ENCODE peak calls at places on chromosomes 4 and X, in ten cellular contexts. K is right cardiac atrium; O is neural crest cell; E is activated CD4-positive, alpha-beta T cell treated with anti-CD3 and anti-CD28 coated beads, Interleukin-2, amount 10 ng/mL, durations not matched to agents 7 days and 5 days; L is coronary artery; J is NCI-H2081 treated with DMSO at 0.1 percent for 48 hours; R is HTR-8/SVneo; A is head of caudate nucleus; T is D341Med; P is H9. D is an unnamed sample.

GRCh38 chr4:145177906-145178538 is 2.4 kb downstream of the OTUD4 start:
- DNase-seq in O (no peak), L (no peak), E (no peak), T (no peak), R (no peak), A (no peak), J (no peak), P (no peak), K (no peak), D (peak)

GRCh38 chr4:95248713-95249401 is 299.9 kb downstream of the UNC5C start:
- DNase-seq in J (no peak), O (no peak), L (no peak), A (no peak), R (no peak), K (no peak), E (no peak), T (no peak), P (no peak), D (no peak)

GRCh38 chrX:8783100-8784098 is 17.8 kb downstream of the FAM9A start:
- DNase-seq in J (no peak), T (peak), R (no peak), O (no peak), K (no peak), P (peak), E (peak), L (no peak), A (no peak), D (no peak)

GRCh38 chrX:43664708-43665107 is 8.6 kb downstream of the MAOA start:
- DNase-seq in A (no peak), E (no peak), O (no peak), L (no peak), T (no peak), K (no peak), R (no peak), J (no peak), P (no peak), D (no peak)

GRCh38 chr4:145083891-145084640 is 13.9 kb downstream of the ANAPC10 start:
- DNase-seq in E (no peak), K (no peak), O (no peak), L (no peak), R (no peak), A (no peak), T (no peak), J (no peak), P (no peak), D (no peak)

GRCh38 chr4:104975617-104976016 is 171.1 kb upstream of the TET2 start:
- DNase-seq in E (no peak), T (no peak), P (no peak), K (no peak), L (no peak), O (no peak), A (no peak), J (no peak), R (no peak), D (no peak)

GRCh38 chr4:101256222-101256621 is 91.1 kb downstream of the PPP3CA start:
- DNase-seq in J (peak), O (no peak), A (no peak), T (no peak), R (no peak), E (no peak), L (no peak), K (no peak), P (no peak), D (no peak)

GRCh38 chr4:70518716-70519115 is 347 bp downstream of the AMTN start:
- DNase-seq in O (no peak), R (peak), A (no peak), K (no peak), T (no peak), J (no peak), P (no peak), L (no peak), E (no peak), D (no peak)

GRCh38 chr4:48830706-48831531 is at the start of gene OCIAD1:
- DNase-seq in K (peak), T (peak), A (peak), L (peak), O (peak), P (peak), J (peak), R (peak), E (peak), D (peak)

D was measured in EH.